ENCODE peak calls at places on chromosomes 16 and 17, in eight cellular contexts. W is type B pancreatic cell; I is effector CD4-positive, alpha-beta T cell; E is SW 1271; X is stomach; T is progenitor cell of endocrine pancreas; A is AG04449; F is mucosa of descending colon. N is an unnamed sample.

GRCh38 chr16:81624718-81625543 is 154.2 kb upstream of the PLCG2 start:
- DNase-seq in W (no peak), I (no peak), E (no peak), X (no peak), T (no peak), A (no peak), F (no peak), N (no peak)

GRCh38 chr17:2264023-2264860 is 39.3 kb downstream of the SMG6 start:
- DNase-seq in W (no peak), I (no peak), E (no peak), X (no peak), T (no peak), A (no peak), F (no peak), N (no peak)

GRCh38 chr16:66653581-66654350 is 42.8 kb downstream of the CMTM4 start:
- DNase-seq in W (no peak), I (no peak), E (no peak), X (no peak), T (no peak), A (no peak), F (no peak), N (no peak)

GRCh38 chr17:14356043-14356637 is 55.3 kb downstream of the HS3ST3B1 start:
- DNase-seq in W (no peak), I (no peak), E (no peak), X (no peak), T (no peak), A (no peak), F (no peak), N (no peak)

GRCh38 chr16:53220585-53220984 is 165.8 kb downstream of the CHD9 start:
- DNase-seq in W (no peak), I (no peak), E (no peak), X (no peak), T (no peak), A (no peak), F (no peak), N (no peak)

GRCh38 chr17:63573634-63574033 is 23.4 kb downstream of the DCAF7 start:
- DNase-seq in W (no peak), I (no peak), E (no peak), X (no peak), T (no peak), A (no peak), F (no peak), N (no peak)

GRCh38 chr17:75183999-75184884 is 1.5 kb upstream of the SUMO2 start:
- DNase-seq in W (no peak), I (no peak), E (no peak), X (no peak), T (no peak), A (no peak), F (no peak), N (no peak)

GRCh38 chr16:57175896-57176295 is 9.9 kb downstream of the PSME3IP1 start:
- DNase-seq in W (no peak), I (no peak), E (no peak), X (no peak), T (no peak), A (no peak), F (no peak), N (no peak)

GRCh38 chr16:49101997-49102396 is 179.6 kb downstream of the CBLN1 start:
- DNase-seq in W (no peak), I (no peak), E (no peak), X (no peak), T (no peak), A (no peak), F (no peak), N (no peak)

GRCh38 chr16:50841081-50841886 is 99.4 kb downstream of the CYLD start:
- DNase-seq in W (peak; percentile 60), I (peak; percentile 13), E (no peak), X (no peak), T (peak; percentile 8), A (no peak), F (no peak), N (no peak)

GRCh38 chr16:29765167-29766032 is 12.7 kb upstream of the ZG16 start:
- DNase-seq in W (no peak), I (no peak), E (no peak), X (no peak), T (peak; percentile 44), A (no peak), F (peak; percentile 73), N (peak; percentile 84)

GRCh38 chr17:17693253-17693954 is 12.1 kb downstream of the RAI1 start:
- DNase-seq in W (no peak), I (no peak), E (peak; percentile 36), X (peak; percentile 90), T (no peak), A (no peak), F (peak; percentile 62), N (peak; percentile 85)

GRCh38 chr16:53609536-53609935 is 94.1 kb downstream of the RPGRIP1L start:
- DNase-seq in W (no peak), I (no peak), E (no peak), X (no peak), T (no peak), A (no peak), F (no peak), N (no peak)

GRCh38 chr16:63943568-63943967 is 1178.3 kb downstream of the CDH11 start:
- DNase-seq in W (no peak), I (no peak), E (no peak), X (no peak), T (no peak), A (no peak), F (no peak), N (no peak)

GRCh38 chr17:29613371-29613837 is 9.3 kb downstream of the CORO6 start:
- DNase-seq in W (peak; percentile 82), I (peak; percentile 92), E (no peak), X (peak; percentile 93), T (peak; percentile 88), A (no peak), F (peak; percentile 98), N (peak; percentile 95)

GRCh38 chr17:19737305-19738072 is 10.6 kb downstream of the ALDH3A1 start:
- DNase-seq in W (no peak), I (no peak), E (no peak), X (no peak), T (no peak), A (no peak), F (no peak), N (no peak)

GRCh38 chr17:83083368-83084201 is 4.2 kb downstream of the METRNL start:
- DNase-seq in W (no peak), I (peak; percentile 47), E (no peak), X (no peak), T (no peak), A (peak; percentile 90), F (peak; percentile 66), N (no peak)

GRCh38 chr16:166375-167116 is 768 bp downstream of the HBM start:
- DNase-seq in W (no peak), I (no peak), E (no peak), X (no peak), T (no peak), A (no peak), F (peak; percentile 20), N (no peak)

GRCh38 chr16:80009971-80010659 is 409.6 kb upstream of the MAF start:
- DNase-seq in W (no peak), I (no peak), E (no peak), X (no peak), T (no peak), A (no peak), F (no peak), N (no peak)

GRCh38 chr16:89443727-89444084 is 46.7 kb downstream of the ANKRD11 start:
- DNase-seq in W (no peak), I (no peak), E (no peak), X (peak; percentile 71), T (no peak), A (no peak), F (peak; percentile 64), N (no peak)

GRCh38 chr17:78820122-78820792 is 20.4 kb downstream of the USP36 start:
- DNase-seq in W (no peak), I (no peak), E (no peak), X (no peak), T (no peak), A (no peak), F (no peak), N (no peak)

GRCh38 chr16:89395150-89396142 is 94.9 kb downstream of the ANKRD11 start:
- DNase-seq in W (no peak), I (no peak), E (peak; percentile 32), X (peak; percentile 92), T (no peak), A (peak; percentile 90), F (peak; percentile 69), N (peak; percentile 86)

GRCh38 chr16:67942200-67942509 is 1.8 kb downstream of the LCAT start:
- DNase-seq in W (no peak), I (peak; percentile 25), E (no peak), X (no peak), T (peak; percentile 43), A (no peak), F (no peak), N (no peak)

GRCh38 chr17:77491921-77492445 is 351.2 kb downstream of the SEC14L1 start:
- DNase-seq in W (no peak), I (no peak), E (no peak), X (no peak), T (no peak), A (no peak), F (peak; percentile 45), N (peak; percentile 43)

GRCh38 chr17:75352079-75352569 is 53.4 kb downstream of the GRB2 start:
- DNase-seq in W (no peak), I (no peak), E (no peak), X (peak; percentile 52), T (peak; percentile 25), A (no peak), F (no peak), N (no peak)

GRCh38 chr17:21462259-21462658 is 86.1 kb downstream of the KCNJ12 start:
- DNase-seq in W (no peak), I (no peak), E (no peak), X (no peak), T (no peak), A (no peak), F (no peak), N (no peak)

GRCh38 chr16:83973581-83974385 is 5.7 kb downstream of the NECAB2 start:
- DNase-seq in W (no peak), I (no peak), E (no peak), X (no peak), T (no peak), A (no peak), F (no peak), N (peak; percentile 40)

GRCh38 chr17:65131946-65132345 is 5.2 kb upstream of the RGS9 start:
- DNase-seq in W (no peak), I (no peak), E (no peak), X (no peak), T (no peak), A (peak; percentile 59), F (no peak), N (no peak)

GRCh38 chr17:46974086-46974485 is 5.0 kb downstream of the RPRML start:
- DNase-seq in W (no peak), I (no peak), E (no peak), X (no peak), T (no peak), A (no peak), F (no peak), N (no peak)

GRCh38 chr17:2041561-2042354 is at the start of gene OVCA2:
- DNase-seq in W (peak; percentile 98), I (peak; percentile 97), E (peak; percentile 83), X (peak; percentile 97), T (peak; percentile 91), A (no peak), F (peak; percentile 96), N (peak; percentile 96)

GRCh38 chr17:76145231-76146052 is 4.4 kb upstream of the FOXJ1 start:
- DNase-seq in W (no peak), I (peak; percentile 49), E (no peak), X (no peak), T (no peak), A (no peak), F (no peak), N (no peak)

GRCh38 chr16:72561-73537 is at the start of gene RHBDF1:
- DNase-seq in W (no peak), I (no peak), E (no peak), X (peak; percentile 69), T (peak; percentile 53), A (no peak), F (peak; percentile 82), N (peak; percentile 72)